ENCODE peak calls at places on chromosomes 13 and 19, in six cellular contexts. N is cardiac fibroblast, Y is transverse colon, L is endothelial cell, O is endodermal cell, M is RWPE1. X is an unnamed sample.

GRCh38 chr19:16660763-16661479 is at the start of gene TMEM38A:
- DNase-seq in O (peak), Y (peak), M (peak), L (peak), N (no peak), X (peak)

GRCh38 chr13:26964278-26965057 is 203.9 kb upstream of the GPR12 start:
- DNase-seq in Y (no peak), M (no peak), L (no peak), O (no peak), N (peak), X (peak)

GRCh38 chr13:44165895-44166496 is 207.6 kb upstream of the SERP2 start:
- DNase-seq in O (no peak), Y (no peak), N (no peak), M (no peak), L (no peak), X (no peak)

GRCh38 chr13:87331178-87331577 is 340.0 kb upstream of the SLITRK5 start:
- DNase-seq in M (peak), N (no peak), O (no peak), L (no peak), Y (no peak), X (peak)

GRCh38 chr19:7705387-7706187 is 3.7 kb upstream of the FCER2 start:
- DNase-seq in N (no peak), O (no peak), Y (peak), M (no peak), L (no peak), X (no peak)

GRCh38 chr13:113539822-113540221 is 44.7 kb upstream of the TFDP1 start:
- DNase-seq in Y (no peak), M (no peak), O (no peak), N (peak), L (no peak), X (no peak)

GRCh38 chr13:26480246-26480855 is 77.1 kb upstream of the WASF3 start:
- DNase-seq in Y (peak), N (peak), O (no peak), M (peak), L (no peak), X (no peak)

GRCh38 chr13:112968380-112968909 is 569 bp upstream of the MCF2L start:
- DNase-seq in O (peak), N (no peak), M (no peak), L (no peak), Y (peak), X (no peak)

GRCh38 chr13:93700115-93700514 is 473.5 kb downstream of the GPC6 start:
- DNase-seq in N (no peak), O (no peak), Y (no peak), L (no peak), M (no peak), X (no peak)

GRCh38 chr19:10104665-10105221 is 1.4 kb upstream of the PPAN start:
- DNase-seq in Y (peak), L (no peak), N (no peak), M (no peak), O (no peak), X (no peak)

GRCh38 chr19:5154129-5154798 is 185.4 kb downstream of the KDM4B start:
- DNase-seq in N (peak), Y (peak), L (peak), O (peak), M (no peak), X (peak)

GRCh38 chr13:106520205-106521004 is 15.1 kb downstream of the EFNB2 start:
- DNase-seq in O (no peak), N (peak), Y (no peak), L (no peak), M (no peak), X (no peak)

GRCh38 chr19:32868206-32868950 is 1.2 kb downstream of the SLC7A9 start:
- DNase-seq in O (no peak), M (no peak), N (no peak), Y (no peak), L (no peak), X (no peak)

GRCh38 chr19:11293468-11294389 is 2.2 kb upstream of the TSPAN16 start:
- DNase-seq in O (peak), N (peak), Y (peak), L (peak), M (peak), X (peak)

GRCh38 chr13:113143466-113144254 is 14.8 kb upstream of the PROZ start:
- DNase-seq in O (peak), Y (no peak), L (no peak), N (no peak), M (no peak), X (no peak)

GRCh38 chr19:13813147-13813546 is 17.9 kb downstream of the ZSWIM4 start:
- DNase-seq in N (no peak), M (no peak), O (peak), Y (no peak), L (no peak), X (no peak)
- TF ChIP-seq CTCF in N (no peak), M (no peak), O (no peak), Y (no peak), L (no peak), X (no peak)

DNA sequence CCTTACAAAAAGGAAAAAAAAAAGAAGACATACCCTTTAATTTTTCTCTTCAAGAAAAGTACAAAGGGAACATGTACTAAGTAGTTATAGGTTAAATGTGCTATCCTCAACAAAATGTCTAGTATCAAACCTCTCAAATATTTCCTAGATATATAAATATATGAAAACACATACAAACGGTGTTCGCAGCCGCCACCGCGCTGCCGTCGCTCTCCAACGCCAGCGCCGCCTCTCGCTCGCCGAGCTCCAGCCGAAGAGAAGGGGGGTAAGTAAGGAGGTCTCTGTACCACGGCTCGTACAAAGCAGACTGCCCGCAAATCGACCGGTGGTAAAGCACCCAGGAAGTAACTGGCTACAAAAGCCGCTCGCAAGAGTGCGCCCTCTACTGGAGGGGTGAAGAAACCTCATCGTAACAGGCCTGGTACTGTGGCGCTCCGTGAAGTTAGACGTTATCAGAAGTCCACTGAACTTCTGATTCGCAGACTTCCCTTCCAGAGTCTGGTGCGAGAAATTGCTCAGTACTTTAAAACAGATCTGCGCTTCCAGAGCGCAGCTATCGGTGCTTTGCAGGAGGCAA is 192.1 kb downstream of the DACH1 start:
- DNase-seq in M (no peak), L (no peak), N (no peak), O (no peak), Y (no peak), X (no peak)
- TF ChIP-seq CTCF in M (no peak), L (peak), N (peak), O (peak), Y (no peak), X (no peak)

DNA sequence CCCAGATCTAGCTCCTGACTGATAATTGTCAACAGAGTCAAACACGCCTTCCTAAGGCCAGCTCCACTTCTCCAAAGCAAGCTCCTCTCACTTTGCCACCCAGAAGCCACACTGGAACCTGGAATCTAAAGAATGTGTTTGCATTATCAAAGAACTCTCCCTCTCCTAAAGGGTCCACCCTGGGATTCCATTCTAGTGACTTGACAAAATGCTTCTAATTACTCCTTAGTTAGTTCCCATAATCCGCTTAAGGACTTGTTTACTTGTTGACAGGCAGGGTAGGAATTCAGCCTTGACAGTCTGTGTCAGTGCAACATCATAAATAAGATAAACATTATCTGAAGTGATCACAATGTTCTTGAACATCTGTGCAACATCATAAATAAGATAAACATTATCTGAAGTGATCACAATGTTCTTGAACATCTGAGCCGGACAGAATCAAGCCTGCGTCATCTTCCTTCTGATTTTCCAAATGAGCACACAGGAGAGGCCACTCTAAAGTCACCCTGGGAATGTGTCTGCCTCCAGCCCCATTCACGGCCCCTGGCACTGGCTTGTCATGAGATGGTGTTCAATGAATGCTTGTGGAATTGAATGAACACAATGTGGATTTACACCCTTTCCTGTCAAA is 512.1 kb downstream of the IRS2 start:
- DNase-seq in Y (no peak), N (peak), L (no peak), M (peak), O (peak), X (peak)
- TF ChIP-seq CTCF in Y (no peak), N (no peak), L (no peak), M (no peak), O (no peak), X (no peak)

DNA sequence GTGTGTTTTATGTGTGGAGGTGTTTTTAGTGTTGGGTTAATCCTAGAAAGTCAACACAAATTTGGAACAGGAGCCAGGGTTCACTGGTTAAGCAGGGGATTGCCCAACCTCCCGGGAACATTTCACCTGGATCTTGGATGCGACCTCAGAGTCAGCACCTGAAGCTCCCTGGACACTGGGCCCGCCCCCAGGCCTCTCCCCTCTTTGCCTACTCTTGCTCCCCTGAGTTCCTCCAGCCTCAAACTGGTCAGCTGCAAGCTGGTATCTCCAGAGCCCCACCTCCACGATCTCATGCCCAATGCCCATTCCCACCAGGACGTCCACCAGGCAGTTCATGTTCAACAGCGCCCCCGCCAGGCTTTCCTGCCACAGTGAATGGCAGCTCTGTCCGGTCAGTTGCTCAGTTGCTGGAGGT is 9.7 kb downstream of the HSD17B14 start:
- DNase-seq in O (peak), M (no peak), Y (peak), L (peak), N (no peak), X (peak)
- TF ChIP-seq CTCF in O (peak), M (no peak), Y (no peak), L (peak), N (peak), X (peak)

GRCh38 chr19:18287836-18288772 is 6.7 kb upstream of the JUND start:
- DNase-seq in O (peak), N (no peak), M (no peak), Y (no peak), L (no peak), X (no peak)
- TF ChIP-seq CTCF in O (peak), N (no peak), M (no peak), Y (no peak), L (no peak), X (no peak)

GRCh38 chr13:68929055-68929454 is 1178.6 kb upstream of the ATXN8OS start:
- DNase-seq in M (no peak), N (no peak), O (no peak), Y (no peak), L (no peak), X (no peak)

GRCh38 chr13:68923995-68924394 is 1183.6 kb upstream of the ATXN8OS start:
- DNase-seq in N (no peak), L (no peak), Y (no peak), O (no peak), M (no peak), X (no peak)

DNA sequence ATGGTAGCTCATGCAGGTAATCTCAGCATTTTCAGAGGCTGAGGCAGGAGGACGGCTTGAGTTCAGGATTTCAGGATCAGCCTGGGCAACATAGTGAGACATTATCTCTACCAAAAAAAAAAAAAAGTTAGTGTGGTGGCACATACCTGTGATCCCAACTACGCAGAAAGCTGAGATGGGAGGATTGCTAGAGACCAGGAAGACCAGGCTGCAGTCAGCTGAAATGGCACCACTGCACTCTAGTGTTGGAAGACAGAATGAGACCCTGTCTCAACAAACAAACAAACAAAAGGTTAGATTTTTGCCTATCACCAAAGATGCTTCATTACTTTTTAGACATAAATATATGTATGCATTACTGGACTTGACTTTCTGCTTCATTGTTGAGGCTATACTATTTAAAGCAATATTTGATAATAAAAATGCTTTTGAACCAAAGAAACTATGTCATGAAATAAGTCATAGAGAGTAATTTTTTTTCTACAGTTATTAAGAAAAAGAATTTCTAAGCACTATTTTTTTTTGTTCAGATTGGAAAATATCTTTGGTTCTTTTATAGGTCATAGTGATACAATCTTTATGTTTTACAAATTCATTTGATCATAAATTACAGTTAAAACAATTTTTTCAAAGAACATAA is 1180.1 kb upstream of the ATXN8OS start:
- DNase-seq in Y (peak), O (peak), N (no peak), M (peak), L (peak), X (peak)
- TF ChIP-seq CTCF in Y (no peak), O (peak), N (no peak), M (peak), L (peak), X (peak)

DNA sequence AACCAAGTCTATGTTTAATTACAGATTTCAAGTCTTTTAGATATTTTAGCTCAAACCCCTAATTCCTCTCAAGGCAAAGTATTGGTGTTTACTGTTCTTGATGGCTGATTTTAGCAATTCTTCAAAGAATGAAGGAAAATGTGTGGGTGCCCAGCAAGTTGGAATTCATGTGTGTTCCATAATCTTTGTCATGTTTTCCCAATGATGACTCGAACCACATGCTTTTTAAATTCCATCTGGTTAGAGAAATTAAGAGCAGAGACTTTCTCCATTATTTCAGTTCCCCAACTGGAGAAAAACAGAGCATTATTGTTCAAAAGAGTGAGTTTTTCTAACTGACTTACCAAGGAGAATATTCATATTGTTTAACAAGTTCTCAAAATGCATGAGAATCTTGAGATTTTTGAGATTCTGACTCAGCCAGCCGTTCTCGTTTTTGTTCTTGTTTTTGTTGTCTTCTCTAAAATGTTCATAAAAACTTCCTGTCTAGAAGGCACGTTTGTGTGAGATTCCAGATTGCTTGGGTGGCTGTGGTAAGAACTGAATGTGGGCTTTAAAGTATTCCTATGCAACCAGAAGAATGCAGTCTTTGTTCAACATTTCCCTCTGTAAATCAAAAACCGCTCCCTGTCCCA is 404.7 kb downstream of the IRS2 start:
- DNase-seq in N (peak), L (no peak), M (no peak), Y (no peak), O (no peak), X (peak)
- TF ChIP-seq CTCF in N (no peak), L (no peak), M (no peak), Y (no peak), O (no peak), X (no peak)

X was measured in MCF 10A.